ENCODE peak calls at places on chromosomes 3 and 15, in eight cellular contexts. A is amniotic stem cell, M is activated T-cell treated with anti-CD3 and anti-CD28 coated beads for 24 hours, O is heart right ventricle, S is dorsolateral prefrontal cortex, L is NCI-H1694, J is glomerular endothelial cell, Q is AG20443. H is an unnamed sample.

GRCh38 chr15:70604671-70605070 is 158.7 kb downstream of the UACA start:
- DNase-seq in O (no peak), J (no peak), A (no peak), L (no peak), Q (peak), S (peak), M (no peak), H (no peak)

GRCh38 chr15:95024388-95024787 is 793.0 kb downstream of the MCTP2 start:
- DNase-seq in S (no peak), L (no peak), J (peak), O (no peak), M (no peak), A (peak), Q (peak), H (peak)

GRCh38 chr3:161035711-161036110 is 69.4 kb downstream of the B3GALNT1 start:
- DNase-seq in L (no peak), M (no peak), S (no peak), O (no peak), Q (no peak), A (no peak), J (peak), H (no peak)

GRCh38 chr15:81492303-81492702 is 118.3 kb upstream of the TMC3 start:
- DNase-seq in O (no peak), M (no peak), S (no peak), L (peak), Q (peak), J (no peak), A (no peak), H (no peak)

GRCh38 chr15:45892182-45892581 is 257.4 kb downstream of the SQOR start:
- DNase-seq in O (no peak), J (no peak), S (no peak), L (no peak), A (no peak), M (no peak), Q (peak), H (no peak)

GRCh38 chr15:25437751-25438600 is 848 bp downstream of the UBE3A start:
- DNase-seq in L (no peak), S (peak), Q (peak), M (peak), J (no peak), O (peak), A (peak), H (peak)

GRCh38 chr15:101126618-101127502 is 125.0 kb downstream of the CHSY1 start:
- DNase-seq in M (no peak), Q (no peak), A (no peak), O (no peak), J (no peak), S (no peak), L (peak), H (peak)

GRCh38 chr3:132573657-132574260 is 23.3 kb upstream of the ACKR4 start:
- DNase-seq in S (no peak), J (no peak), L (no peak), A (no peak), Q (peak), M (no peak), O (no peak), H (no peak)

GRCh38 chr15:78159395-78159794 is 10.2 kb downstream of the IDH3A start:
- DNase-seq in J (no peak), A (no peak), M (no peak), Q (no peak), O (no peak), S (no peak), L (no peak), H (no peak)

GRCh38 chr3:126083913-126084514 is at the start of gene SLC41A3:
- DNase-seq in M (peak), Q (peak), O (peak), A (no peak), J (no peak), L (peak), S (peak), H (peak)

GRCh38 chr15:85621096-85621495 is 173.6 kb downstream of the KLHL25 start:
- DNase-seq in Q (peak), J (no peak), A (no peak), L (no peak), M (no peak), S (no peak), O (no peak), H (no peak)

GRCh38 chr15:42737529-42738328 is 801 bp upstream of the CDAN1 start:
- DNase-seq in S (no peak), J (no peak), L (no peak), Q (no peak), A (no peak), M (no peak), O (no peak), H (peak)

GRCh38 chr15:36632196-36632595 is 52.8 kb downstream of the CDIN1 start:
- DNase-seq in O (no peak), J (no peak), A (peak), M (no peak), Q (peak), L (no peak), S (no peak), H (no peak)

GRCh38 chr3:138874555-138874898 is 39.8 kb upstream of the PIK3CB start:
- DNase-seq in Q (no peak), A (no peak), M (no peak), O (no peak), S (no peak), L (no peak), J (no peak), H (no peak)

GRCh38 chr3:152519376-152519775 is 250.6 kb downstream of the MBNL1 start:
- DNase-seq in L (no peak), Q (no peak), O (no peak), S (no peak), M (no peak), A (no peak), J (no peak), H (no peak)

GRCh38 chr15:73540161-73540560 is 93.0 kb downstream of the NPTN start:
- DNase-seq in O (no peak), L (no peak), J (no peak), S (no peak), A (no peak), M (no peak), Q (no peak), H (no peak)

GRCh38 chr3:81874738-81875137 is 113.3 kb upstream of the GBE1 start:
- DNase-seq in L (no peak), S (no peak), A (no peak), O (no peak), J (no peak), Q (no peak), M (no peak), H (no peak)

GRCh38 chr3:152971880-152972279 is 136.9 kb downstream of the P2RY1 start:
- DNase-seq in A (no peak), O (no peak), J (no peak), S (no peak), L (no peak), Q (no peak), M (no peak), H (no peak)

GRCh38 chr15:33716025-33716424 is 252.3 kb upstream of the CHRM5 start:
- DNase-seq in L (no peak), A (no peak), M (peak), Q (no peak), S (no peak), O (no peak), J (no peak), H (no peak)

GRCh38 chr15:32651229-32651837 is 9.8 kb downstream of the SCG5 start:
- DNase-seq in O (no peak), Q (peak), S (peak), J (no peak), M (peak), A (peak), L (no peak), H (peak)

GRCh38 chr3:10553586-10554235 is 48.3 kb upstream of the ATP2B2 start:
- DNase-seq in A (no peak), O (no peak), S (no peak), Q (no peak), L (no peak), J (no peak), M (no peak), H (no peak)